ENCODE peak calls at places on chromosomes 6 and 20, in eight cellular contexts. V is stimulated activated naive B cell treated with anti-CD40 and anti-IgM and Interleukin-4, amounts not matched to agents 10 μg/mL and 1 μg/mL and 100 μg/mL, for 72 hours; T is GM18507; D is AG09309; W is tibial nerve; P is NCI-H510A treated with DMSO at 0.1 percent for 48 hours; U is T1000; R is psoas muscle. B is an unnamed sample.

GRCh38 chr6:32844839-32845372 is 1.1 kb upstream of the PSMB8 start:
- DNase-seq in U (no peak), R (no peak), D (no peak), P (no peak), V (no peak), T (no peak), W (no peak), B (no peak)

GRCh38 chr6:35401514-35401913 is 50.6 kb upstream of the FANCE start:
- DNase-seq in T (no peak), R (no peak), U (no peak), W (no peak), V (no peak), P (no peak), D (no peak), B (no peak)

GRCh38 chr6:62805431-62805830 is 405.8 kb upstream of the FKBP1C start:
- DNase-seq in P (no peak), T (no peak), R (no peak), U (no peak), D (no peak), V (no peak), W (no peak), B (no peak)

GRCh38 chr6:68575765-68576439 is 59.2 kb upstream of the ADGRB3 start:
- DNase-seq in T (no peak), W (no peak), V (no peak), D (no peak), R (no peak), P (no peak), U (no peak), B (peak)

GRCh38 chr6:40427196-40427595 is 160.0 kb downstream of the LRFN2 start:
- DNase-seq in U (no peak), R (no peak), V (no peak), D (no peak), P (no peak), W (no peak), T (no peak), B (no peak)

GRCh38 chr20:60085551-60086132 is 127.4 kb downstream of the CDH26 start:
- DNase-seq in D (no peak), R (no peak), U (no peak), P (no peak), W (no peak), V (no peak), T (no peak), B (no peak)

GRCh38 chr6:27630727-27631613 is 158.1 kb upstream of the ZNF184 start:
- DNase-seq in D (no peak), R (no peak), P (peak), T (no peak), U (no peak), W (no peak), V (peak), B (no peak)

GRCh38 chr6:151609146-151609962 is 115.5 kb downstream of the CCDC170 start:
- DNase-seq in T (no peak), U (no peak), V (no peak), R (peak), P (no peak), W (peak), D (no peak), B (no peak)

GRCh38 chr6:85684809-85685171 is 42.1 kb upstream of the SYNCRIP start:
- DNase-seq in U (no peak), V (no peak), T (no peak), R (no peak), D (no peak), W (no peak), P (no peak), B (no peak)